ENCODE peak calls at places on chromosomes 5 and 9, in four cellular contexts. One of them, this sample, is unnamed. For H3K4me1, the result is how much of the 10 kb centered on the place peaks cover.

GRCh38 chr9:4226331-4227250 is 73.3 kb downstream of the GLIS3 start:
- DNase-seq in CD4-positive, alpha-beta memory T cell: no peak
- DNase-seq in right cardiac atrium: no peak
- DNase-seq in cardiac muscle cell: peak
- DNase-seq in this sample: no peak

GRCh38 chr9:131669234-131670172 is 70.4 kb downstream of the RAPGEF1 start:
- DNase-seq in CD4-positive, alpha-beta memory T cell: no peak
- DNase-seq in right cardiac atrium: no peak
- DNase-seq in cardiac muscle cell: peak
- DNase-seq in this sample: no peak

GRCh38 chr9:97994695-97995094 is 11.6 kb downstream of the ANP32B start:
- DNase-seq in CD4-positive, alpha-beta memory T cell: no peak
- DNase-seq in right cardiac atrium: no peak
- DNase-seq in cardiac muscle cell: no peak
- DNase-seq in this sample: no peak

GRCh38 chr5:76794871-76795270 is 24.0 kb upstream of the F2RL1 start:
- DNase-seq in CD4-positive, alpha-beta memory T cell: no peak
- DNase-seq in right cardiac atrium: no peak
- DNase-seq in cardiac muscle cell: peak
- DNase-seq in this sample: no peak

GRCh38 chr5:154395407-154396106 is 50.2 kb upstream of the SAP30L start:
- DNase-seq in CD4-positive, alpha-beta memory T cell: no peak
- DNase-seq in right cardiac atrium: no peak
- DNase-seq in cardiac muscle cell: peak
- DNase-seq in this sample: no peak

GRCh38 chr5:180291234-180291940 is 496 bp downstream of the MAPK9 start:
- DNase-seq in CD4-positive, alpha-beta memory T cell: no peak
- DNase-seq in right cardiac atrium: peak
- DNase-seq in cardiac muscle cell: no peak
- DNase-seq in this sample: no peak

GRCh38 chr9:7879551-7880245 is 80.1 kb upstream of the DMAC1 start:
- DNase-seq in CD4-positive, alpha-beta memory T cell: peak
- DNase-seq in right cardiac atrium: no peak
- DNase-seq in cardiac muscle cell: no peak
- DNase-seq in this sample: peak

GRCh38 chr5:40594811-40595210 is 84.9 kb upstream of the PTGER4 start:
- DNase-seq in CD4-positive, alpha-beta memory T cell: no peak
- DNase-seq in right cardiac atrium: no peak
- DNase-seq in cardiac muscle cell: peak
- DNase-seq in this sample: no peak

GRCh38 chr9:124812401-124813016 is 35.6 kb downstream of the OLFML2A start:
- DNase-seq in CD4-positive, alpha-beta memory T cell: no peak
- DNase-seq in right cardiac atrium: peak
- DNase-seq in cardiac muscle cell: peak
- DNase-seq in this sample: no peak

GRCh38 chr5:151214614-151215545 is 9.0 kb downstream of the CCDC69 start:
- DNase-seq in CD4-positive, alpha-beta memory T cell: no peak
- DNase-seq in right cardiac atrium: no peak
- DNase-seq in cardiac muscle cell: peak
- DNase-seq in this sample: no peak

GRCh38 chr9:18394847-18395355 is 79.1 kb upstream of the ADAMTSL1 start:
- DNase-seq in CD4-positive, alpha-beta memory T cell: no peak
- DNase-seq in right cardiac atrium: no peak
- DNase-seq in cardiac muscle cell: no peak
- DNase-seq in this sample: no peak

GRCh38 chr5:125485003-125485641 is 738.7 kb upstream of the ZNF608 start:
- DNase-seq in CD4-positive, alpha-beta memory T cell: no peak
- DNase-seq in right cardiac atrium: no peak
- DNase-seq in cardiac muscle cell: peak
- DNase-seq in this sample: no peak

GRCh38 chr9:91659529-91660294 is 236.1 kb upstream of the NFIL3 start:
- DNase-seq in CD4-positive, alpha-beta memory T cell: no peak
- DNase-seq in right cardiac atrium: no peak
- DNase-seq in cardiac muscle cell: peak
- DNase-seq in this sample: no peak

GRCh38 chr9:87443461-87443860 is 54.2 kb upstream of the DAPK1 start:
- DNase-seq in CD4-positive, alpha-beta memory T cell: no peak
- DNase-seq in right cardiac atrium: no peak
- DNase-seq in cardiac muscle cell: no peak
- DNase-seq in this sample: no peak

GRCh38 chr5:144467795-144468194 is 297.1 kb downstream of the KCTD16 start:
- DNase-seq in CD4-positive, alpha-beta memory T cell: no peak
- DNase-seq in right cardiac atrium: no peak
- DNase-seq in cardiac muscle cell: peak
- DNase-seq in this sample: no peak

DNA sequence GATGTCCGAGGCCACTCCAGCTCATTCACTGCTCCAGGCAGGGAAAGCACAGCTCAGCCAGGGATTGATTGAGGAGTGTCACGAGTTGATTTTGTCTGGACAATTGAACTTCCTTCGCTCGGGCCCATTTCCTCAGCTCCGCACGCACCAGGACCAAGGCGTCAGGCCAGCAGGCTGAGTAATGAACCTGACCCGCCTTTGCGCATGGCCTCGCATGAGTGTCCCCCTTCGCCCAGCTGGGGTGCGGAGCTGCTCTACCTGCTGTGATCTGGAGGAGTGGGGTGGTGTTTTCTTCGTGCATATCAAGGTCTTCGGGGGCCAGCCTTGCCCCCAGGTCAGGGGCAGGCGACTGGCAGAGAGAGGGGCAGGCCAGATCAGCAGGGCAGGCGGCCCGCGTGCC is 44.0 kb downstream of the VAV2 start:
- DNase-seq in CD4-positive, alpha-beta memory T cell: no peak
- DNase-seq in right cardiac atrium: peak
- DNase-seq in cardiac muscle cell: no peak
- DNase-seq in this sample: no peak
- H3K4me1 ChIP-seq in CD4-positive, alpha-beta memory T cell: under half
- H3K4me1 ChIP-seq in right cardiac atrium: under half
- H3K4me1 ChIP-seq in cardiac muscle cell: under half
- H3K4me1 ChIP-seq in this sample: under half

DNA sequence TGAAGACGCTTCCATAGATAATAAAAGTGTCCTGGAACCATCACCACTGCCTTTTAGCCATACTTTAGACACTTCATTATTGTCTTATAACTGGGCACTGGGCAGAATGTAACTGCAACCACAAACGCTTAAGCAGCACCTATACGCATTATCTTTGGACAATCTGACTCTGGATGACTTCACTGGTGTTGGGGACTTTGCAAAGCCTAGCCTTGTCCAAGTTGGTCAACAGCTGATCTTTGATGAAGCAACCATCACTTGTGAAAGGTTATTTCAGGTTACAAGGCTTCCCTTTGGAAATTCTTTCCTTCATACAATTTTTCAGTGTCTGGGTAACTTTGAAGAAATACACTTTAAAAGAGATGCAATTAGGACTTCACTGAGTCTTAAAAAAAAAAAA is 77.8 kb upstream of the ZNF462 start:
- DNase-seq in CD4-positive, alpha-beta memory T cell: no peak
- DNase-seq in right cardiac atrium: no peak
- DNase-seq in cardiac muscle cell: no peak
- DNase-seq in this sample: no peak
- H3K4me1 ChIP-seq in CD4-positive, alpha-beta memory T cell: under half
- H3K4me1 ChIP-seq in right cardiac atrium: under half
- H3K4me1 ChIP-seq in cardiac muscle cell: under half
- H3K4me1 ChIP-seq in this sample: under half

GRCh38 chr9:121736964-121737462 is 85.6 kb downstream of the DAB2IP start:
- DNase-seq in CD4-positive, alpha-beta memory T cell: no peak
- DNase-seq in right cardiac atrium: peak
- DNase-seq in cardiac muscle cell: no peak
- DNase-seq in this sample: no peak

GRCh38 chr9:121736147-121736721 is 84.8 kb downstream of the DAB2IP start:
- DNase-seq in CD4-positive, alpha-beta memory T cell: no peak
- DNase-seq in right cardiac atrium: peak
- DNase-seq in cardiac muscle cell: peak
- DNase-seq in this sample: no peak

GRCh38 chr9:121738391-121738790 is 87.0 kb downstream of the DAB2IP start:
- DNase-seq in CD4-positive, alpha-beta memory T cell: no peak
- DNase-seq in right cardiac atrium: no peak
- DNase-seq in cardiac muscle cell: no peak
- DNase-seq in this sample: no peak

GRCh38 chr9:121738969-121739368 is 87.5 kb downstream of the DAB2IP start:
- DNase-seq in CD4-positive, alpha-beta memory T cell: no peak
- DNase-seq in right cardiac atrium: no peak
- DNase-seq in cardiac muscle cell: no peak
- DNase-seq in this sample: no peak

DNA sequence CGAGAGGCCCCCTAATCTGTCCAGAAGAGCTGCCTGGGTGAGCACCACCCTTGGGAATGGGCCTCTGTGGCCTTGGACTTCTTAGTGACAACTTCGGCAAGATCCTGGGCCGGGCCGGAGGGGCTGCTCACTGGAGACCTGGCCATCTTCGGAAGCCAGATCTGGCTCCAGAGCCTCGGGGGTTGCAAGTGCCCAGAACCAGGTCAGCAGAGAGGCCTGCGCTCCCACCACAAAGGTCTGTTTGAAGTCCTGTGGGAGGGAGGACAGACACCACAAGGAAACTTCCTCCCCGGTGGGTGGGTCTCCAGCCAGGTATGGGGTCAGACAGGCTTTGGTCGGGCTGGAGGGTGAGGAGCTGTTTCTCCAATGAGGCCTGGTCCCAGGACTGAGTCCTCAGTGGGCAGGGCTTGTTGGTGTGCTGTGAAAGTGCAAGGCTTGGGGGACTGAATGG is 86.1 kb downstream of the DAB2IP start:
- DNase-seq in CD4-positive, alpha-beta memory T cell: no peak
- DNase-seq in right cardiac atrium: no peak
- DNase-seq in cardiac muscle cell: no peak
- DNase-seq in this sample: no peak
- H3K4me1 ChIP-seq in CD4-positive, alpha-beta memory T cell: under half
- H3K4me1 ChIP-seq in right cardiac atrium: under half
- H3K4me1 ChIP-seq in cardiac muscle cell: under half
- H3K4me1 ChIP-seq in this sample: under half

GRCh38 chr5:34498582-34498981 is 157.5 kb upstream of the RAI14 start:
- DNase-seq in CD4-positive, alpha-beta memory T cell: no peak
- DNase-seq in right cardiac atrium: no peak
- DNase-seq in cardiac muscle cell: no peak
- DNase-seq in this sample: no peak

GRCh38 chr5:34500236-34500836 is 155.8 kb upstream of the RAI14 start:
- DNase-seq in CD4-positive, alpha-beta memory T cell: no peak
- DNase-seq in right cardiac atrium: no peak
- DNase-seq in cardiac muscle cell: peak
- DNase-seq in this sample: no peak

GRCh38 chr5:34501840-34502239 is 154.3 kb upstream of the RAI14 start:
- DNase-seq in CD4-positive, alpha-beta memory T cell: no peak
- DNase-seq in right cardiac atrium: no peak
- DNase-seq in cardiac muscle cell: no peak
- DNase-seq in this sample: no peak

GRCh38 chr5:34499001-34499734 is 157.0 kb upstream of the RAI14 start:
- DNase-seq in CD4-positive, alpha-beta memory T cell: no peak
- DNase-seq in right cardiac atrium: no peak
- DNase-seq in cardiac muscle cell: peak
- DNase-seq in this sample: no peak

DNA sequence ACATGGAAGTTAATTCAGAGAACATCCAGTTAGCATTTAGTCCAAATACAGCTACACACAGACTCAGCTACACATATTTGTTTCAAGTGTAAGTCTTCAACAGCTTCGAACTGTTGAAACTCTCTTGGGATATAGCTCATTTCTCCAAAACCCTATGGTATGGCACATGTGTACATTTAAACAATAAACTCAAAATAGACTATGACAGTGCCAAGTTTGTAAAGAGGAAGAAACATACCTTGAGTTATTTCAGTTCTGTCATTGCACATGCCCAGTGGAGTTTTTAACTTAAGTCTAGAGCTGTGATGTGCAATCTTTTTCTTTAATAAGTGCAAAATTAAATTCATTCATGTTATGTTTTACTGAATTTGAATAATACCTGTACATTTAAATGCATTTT is 155.1 kb upstream of the RAI14 start:
- DNase-seq in CD4-positive, alpha-beta memory T cell: no peak
- DNase-seq in right cardiac atrium: no peak
- DNase-seq in cardiac muscle cell: no peak
- DNase-seq in this sample: no peak
- H3K4me1 ChIP-seq in CD4-positive, alpha-beta memory T cell: under half
- H3K4me1 ChIP-seq in right cardiac atrium: under half
- H3K4me1 ChIP-seq in cardiac muscle cell: under half
- H3K4me1 ChIP-seq in this sample: under half

GRCh38 chr5:14216372-14216771 is 73.2 kb downstream of the TRIO start:
- DNase-seq in CD4-positive, alpha-beta memory T cell: no peak
- DNase-seq in right cardiac atrium: no peak
- DNase-seq in cardiac muscle cell: no peak
- DNase-seq in this sample: no peak

GRCh38 chr5:14218011-14218410 is 74.9 kb downstream of the TRIO start:
- DNase-seq in CD4-positive, alpha-beta memory T cell: no peak
- DNase-seq in right cardiac atrium: no peak
- DNase-seq in cardiac muscle cell: no peak
- DNase-seq in this sample: no peak

GRCh38 chr5:14215901-14216300 is 72.8 kb downstream of the TRIO start:
- DNase-seq in CD4-positive, alpha-beta memory T cell: no peak
- DNase-seq in right cardiac atrium: no peak
- DNase-seq in cardiac muscle cell: no peak
- DNase-seq in this sample: no peak

GRCh38 chr5:14217587-14217986 is 74.4 kb downstream of the TRIO start:
- DNase-seq in CD4-positive, alpha-beta memory T cell: no peak
- DNase-seq in right cardiac atrium: no peak
- DNase-seq in cardiac muscle cell: no peak
- DNase-seq in this sample: no peak

DNA sequence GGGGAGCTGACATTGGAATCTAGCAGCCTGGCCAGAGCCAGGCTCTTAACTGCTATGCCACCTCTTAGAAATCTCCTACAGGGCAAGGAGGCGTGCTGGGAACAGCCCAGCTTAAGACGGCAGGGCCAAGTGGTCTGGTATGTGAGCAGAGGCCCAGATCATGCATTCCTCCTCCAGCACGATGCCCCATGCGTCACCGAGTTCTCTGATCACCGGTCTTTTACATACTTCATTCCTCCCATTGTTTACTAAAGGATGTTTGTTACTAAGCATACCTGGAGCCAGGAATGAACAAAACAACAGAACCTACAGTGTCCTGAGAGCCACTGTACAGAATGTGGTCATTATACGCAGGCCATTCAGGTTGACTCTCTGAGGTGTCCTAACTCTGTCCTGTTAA is 73.8 kb downstream of the TRIO start:
- DNase-seq in CD4-positive, alpha-beta memory T cell: no peak
- DNase-seq in right cardiac atrium: no peak
- DNase-seq in cardiac muscle cell: no peak
- DNase-seq in this sample: no peak
- H3K4me1 ChIP-seq in CD4-positive, alpha-beta memory T cell: under half
- H3K4me1 ChIP-seq in right cardiac atrium: under half
- H3K4me1 ChIP-seq in cardiac muscle cell: under half
- H3K4me1 ChIP-seq in this sample: under half

GRCh38 chr9:16414451-16414850 is 456.0 kb downstream of the BNC2 start:
- DNase-seq in CD4-positive, alpha-beta memory T cell: no peak
- DNase-seq in right cardiac atrium: no peak
- DNase-seq in cardiac muscle cell: no peak
- DNase-seq in this sample: no peak
- H3K4me1 ChIP-seq in CD4-positive, alpha-beta memory T cell: under half
- H3K4me1 ChIP-seq in right cardiac atrium: under half
- H3K4me1 ChIP-seq in cardiac muscle cell: under half
- H3K4me1 ChIP-seq in this sample: under half

GRCh38 chr9:76560481-76560891 is 101.5 kb downstream of the GCNT1 start:
- DNase-seq in CD4-positive, alpha-beta memory T cell: no peak
- DNase-seq in right cardiac atrium: peak
- DNase-seq in cardiac muscle cell: peak
- DNase-seq in this sample: no peak
- H3K4me1 ChIP-seq in CD4-positive, alpha-beta memory T cell: under half
- H3K4me1 ChIP-seq in right cardiac atrium: under half
- H3K4me1 ChIP-seq in cardiac muscle cell: under half
- H3K4me1 ChIP-seq in this sample: under half

GRCh38 chr5:78506296-78507049 is 142.1 kb downstream of the LHFPL2 start:
- DNase-seq in CD4-positive, alpha-beta memory T cell: no peak
- DNase-seq in right cardiac atrium: no peak
- DNase-seq in cardiac muscle cell: no peak
- DNase-seq in this sample: no peak
- H3K4me1 ChIP-seq in CD4-positive, alpha-beta memory T cell: under half
- H3K4me1 ChIP-seq in right cardiac atrium: under half
- H3K4me1 ChIP-seq in cardiac muscle cell: half or more
- H3K4me1 ChIP-seq in this sample: under half

GRCh38 chr9:137017791-137018497 is 10.1 kb downstream of the ABCA2 start:
- DNase-seq in CD4-positive, alpha-beta memory T cell: no peak
- DNase-seq in right cardiac atrium: no peak
- DNase-seq in cardiac muscle cell: no peak
- DNase-seq in this sample: no peak
- H3K4me1 ChIP-seq in CD4-positive, alpha-beta memory T cell: under half
- H3K4me1 ChIP-seq in right cardiac atrium: under half
- H3K4me1 ChIP-seq in cardiac muscle cell: under half
- H3K4me1 ChIP-seq in this sample: under half